ENCODE peak calls at places on chromosomes 1 and 21, in four cellular contexts. X, U, Q and Y are unnamed samples. For H3K4me1, the result is how much of the 10 kb centered on the place peaks cover.

GRCh38 chr1:223731076-223731770 is 18.9 kb downstream of the CAPN2 start:
- DNase-seq in U (peak), X (no peak), Q (peak), Y (peak)

GRCh38 chr1:41378999-41379740 is 17.9 kb downstream of the FOXO6 start:
- DNase-seq in X (no peak), Q (no peak), U (no peak), Y (no peak)

GRCh38 chr1:226631229-226632000 is 82.9 kb downstream of the STUM start:
- DNase-seq in Q (no peak), X (peak), U (no peak), Y (peak)

GRCh38 chr21:33025471-33026298 is at the start of gene OLIG2:
- DNase-seq in Q (peak), X (no peak), U (no peak), Y (no peak)

GRCh38 chr1:42439940-42440339 is 15.9 kb downstream of the ZMYND12 start:
- DNase-seq in X (no peak), U (no peak), Q (peak), Y (no peak)

GRCh38 chr1:116268211-116268610 is 104.8 kb upstream of the ATP1A1 start:
- DNase-seq in X (no peak), Q (no peak), U (peak), Y (peak)

GRCh38 chr1:201164645-201165044 is 10.4 kb upstream of the TMEM9 start:
- DNase-seq in X (no peak), U (no peak), Q (no peak), Y (no peak)

GRCh38 chr1:91736999-91737615 is 148.8 kb downstream of the TGFBR3 start:
- DNase-seq in U (peak), X (no peak), Q (peak), Y (no peak)

GRCh38 chr1:165533254-165533653 is 10.5 kb upstream of the LRRC52 start:
- DNase-seq in X (no peak), U (no peak), Q (no peak), Y (no peak)

GRCh38 chr1:30410153-30410851 is 313.1 kb downstream of the MATN1 start:
- DNase-seq in X (peak), U (no peak), Q (no peak), Y (peak)

GRCh38 chr1:112762541-112763141 is 47.5 kb upstream of the PPM1J start:
- DNase-seq in U (peak), X (peak), Q (peak), Y (no peak)

GRCh38 chr21:33362044-33362555 is 37.3 kb downstream of the IFNAR1 start:
- DNase-seq in Q (no peak), U (peak), X (peak), Y (peak)

GRCh38 chr1:168903237-168903830 is 174.3 kb upstream of the DPT start:
- DNase-seq in X (no peak), Q (no peak), U (no peak), Y (no peak)

GRCh38 chr1:64051801-64052200 is 151.6 kb upstream of the UBE2U start:
- DNase-seq in X (no peak), Q (no peak), U (no peak), Y (no peak)

GRCh38 chr21:44817914-44818635 is at the start of gene SUMO3:
- DNase-seq in U (peak), Q (peak), X (no peak), Y (peak)

GRCh38 chr1:173190101-173190895 is 16.8 kb downstream of the TNFSF4 start:
- DNase-seq in U (peak), X (peak), Q (peak), Y (no peak)

GRCh38 chr1:97212671-97213070 is 491.1 kb downstream of the PTBP2 start:
- DNase-seq in Q (no peak), U (no peak), X (no peak), Y (no peak)

GRCh38 chr1:203325418-203326091 is 20.2 kb downstream of the BTG2 start:
- DNase-seq in X (no peak), Q (no peak), U (peak), Y (peak)

GRCh38 chr21:32508558-32508957 is 76.8 kb downstream of the TCP10L start:
- DNase-seq in Q (no peak), X (no peak), U (no peak), Y (no peak)

GRCh38 chr1:228988655-228989054 is 253.4 kb downstream of the RHOU start:
- DNase-seq in X (no peak), Q (no peak), U (no peak), Y (peak)

GRCh38 chr1:57285979-57286378 is 137.9 kb downstream of the DAB1 start:
- DNase-seq in Q (no peak), X (no peak), U (no peak), Y (no peak)

GRCh38 chr1:108878678-108879077 is 1.9 kb downstream of the GPSM2 start:
- DNase-seq in Q (no peak), U (no peak), X (no peak), Y (no peak)

GRCh38 chr1:54547601-54548388 is at the start of gene ACOT11:
- DNase-seq in Q (peak), U (peak), X (peak), Y (peak)

DNA sequence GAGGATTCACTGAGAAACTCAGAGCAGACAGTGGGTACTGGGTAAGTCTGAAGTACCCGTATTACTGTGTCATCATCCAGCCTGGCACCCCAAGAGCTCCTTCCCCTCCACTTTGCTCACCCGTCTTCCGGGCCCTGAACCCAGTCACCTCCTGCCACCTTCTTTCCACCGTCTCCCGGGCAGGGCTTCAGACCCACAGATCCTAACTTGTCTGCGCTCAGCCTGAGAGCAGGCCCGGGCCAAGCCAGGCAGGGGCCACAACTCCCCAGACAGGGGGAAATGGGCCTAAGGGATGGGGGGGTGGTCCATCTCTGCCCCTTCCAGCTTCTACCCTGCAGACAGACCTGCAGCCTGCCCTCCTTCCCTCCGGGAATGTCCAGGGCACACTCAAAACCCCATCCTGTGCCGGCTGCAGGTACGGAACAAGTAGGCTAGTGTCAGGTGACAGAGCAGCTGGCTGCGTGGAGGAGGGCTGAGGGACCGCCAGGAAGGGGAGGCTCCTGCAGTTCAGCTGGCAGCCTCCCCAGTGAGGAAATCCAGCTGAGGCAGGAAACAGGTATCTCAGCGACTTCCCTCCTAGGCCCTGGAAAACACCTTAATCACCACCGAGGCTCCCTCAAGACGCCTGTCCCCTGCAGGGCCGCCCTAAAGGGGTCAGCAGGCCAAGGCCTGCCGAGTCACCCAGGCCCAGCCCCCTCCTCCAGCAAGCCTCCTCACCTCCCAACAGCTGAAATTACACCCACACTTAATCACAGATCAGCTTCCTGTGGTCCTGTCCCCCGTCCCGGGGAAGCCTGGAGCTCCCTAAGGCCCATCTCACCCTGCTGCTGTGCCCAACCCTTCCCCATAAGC is 3.5 kb downstream of the HSPG2 start:
- DNase-seq in Q (no peak), U (peak), X (no peak), Y (no peak)
- H3K4me1 ChIP-seq in Q (under half), U (under half), X (half or more), Y (under half)

GRCh38 chr1:10888791-10889627 is 92.6 kb upstream of the CASZ1 start:
- DNase-seq in Q (no peak), X (no peak), U (no peak), Y (no peak)
- H3K4me3 ChIP-seq in Q (no peak), X (peak), U (no peak), Y (no peak)

GRCh38 chr1:69455718-69456117 is 112.0 kb upstream of the LRRC7 start:
- DNase-seq in X (no peak), U (no peak), Q (no peak), Y (no peak)
- TF ChIP-seq POLR2A in X (no peak), U (no peak), Q (no peak), Y (no peak)

GRCh38 chr1:15833069-15833679 is 14.3 kb upstream of the SPEN start:
- DNase-seq in Q (no peak), X (peak), U (peak), Y (peak)
- H3K4me1 ChIP-seq in Q (under half), X (half or more), U (under half), Y (under half)